ENCODE peak calls at places on chromosomes 4 and X, in six cellular contexts. One of them, this sample, is unnamed.
A peak's percentile ranks its signal among the peaks of the same experiment; 100 is the strongest.

GRCh38 chrX:15674514-15674898 is 9.9 kb upstream of the CLTRN start:
- DNase-seq in mesenchymal stem cell: peak; percentile 95
- DNase-seq in IMR-90: peak; percentile 96
- DNase-seq in neuronal stem cell: peak; percentile 80
- DNase-seq in H1: no peak
- DNase-seq in trophoblast cell: peak; percentile 93
- DNase-seq in this sample: no peak

GRCh38 chr4:47930971-47931804 is 16.8 kb upstream of the NFXL1 start:
- DNase-seq in H1: no peak
- DNase-seq in mesenchymal stem cell: no peak
- DNase-seq in neuronal stem cell: no peak
- DNase-seq in trophoblast cell: no peak
- DNase-seq in IMR-90: peak; percentile 60
- DNase-seq in this sample: no peak

GRCh38 chr4:158046345-158046744 is 126.5 kb downstream of the GASK1B start:
- DNase-seq in trophoblast cell: no peak
- DNase-seq in mesenchymal stem cell: peak; percentile 16
- DNase-seq in IMR-90: no peak
- DNase-seq in H1: no peak
- DNase-seq in neuronal stem cell: no peak
- DNase-seq in this sample: no peak

GRCh38 chrX:34848281-34848680 is 94.3 kb upstream of the FAM47B start:
- DNase-seq in mesenchymal stem cell: no peak
- DNase-seq in neuronal stem cell: no peak
- DNase-seq in H1: no peak
- DNase-seq in trophoblast cell: no peak
- DNase-seq in IMR-90: peak; percentile 66
- DNase-seq in this sample: no peak

GRCh38 chrX:13750204-13750603 is 15.7 kb downstream of the OFD1 start:
- DNase-seq in neuronal stem cell: no peak
- DNase-seq in H1: no peak
- DNase-seq in IMR-90: peak; percentile 48
- DNase-seq in mesenchymal stem cell: peak; percentile 45
- DNase-seq in trophoblast cell: peak; percentile 20
- DNase-seq in this sample: no peak

GRCh38 chrX:136046295-136046894 is 61.2 kb downstream of the SLC9A6 start:
- DNase-seq in mesenchymal stem cell: no peak
- DNase-seq in H1: no peak
- DNase-seq in IMR-90: peak; percentile 53
- DNase-seq in neuronal stem cell: no peak
- DNase-seq in trophoblast cell: no peak
- DNase-seq in this sample: no peak

GRCh38 chr4:140774510-140774909 is 18.3 kb upstream of the TBC1D9 start:
- DNase-seq in H1: no peak
- DNase-seq in neuronal stem cell: no peak
- DNase-seq in trophoblast cell: no peak
- DNase-seq in IMR-90: no peak
- DNase-seq in mesenchymal stem cell: no peak
- DNase-seq in this sample: no peak

GRCh38 chr4:140070369-140070768 is 83.6 kb downstream of the MAML3 start:
- DNase-seq in neuronal stem cell: no peak
- DNase-seq in trophoblast cell: no peak
- DNase-seq in IMR-90: no peak
- DNase-seq in H1: no peak
- DNase-seq in mesenchymal stem cell: no peak
- DNase-seq in this sample: no peak

GRCh38 chr4:183860726-183861125 is 44.4 kb upstream of the STOX2 start:
- DNase-seq in neuronal stem cell: no peak
- DNase-seq in trophoblast cell: no peak
- DNase-seq in IMR-90: no peak
- DNase-seq in H1: no peak
- DNase-seq in mesenchymal stem cell: no peak
- DNase-seq in this sample: no peak

GRCh38 chrX:123803331-123803983 is 56.4 kb upstream of the XIAP start:
- DNase-seq in H1: no peak
- DNase-seq in trophoblast cell: peak; percentile 72
- DNase-seq in mesenchymal stem cell: peak; percentile 93
- DNase-seq in IMR-90: peak; percentile 75
- DNase-seq in neuronal stem cell: peak; percentile 0
- DNase-seq in this sample: no peak

GRCh38 chrX:153379971-153380581 is 21.1 kb downstream of the PNMA6E start:
- DNase-seq in mesenchymal stem cell: peak; percentile 35
- DNase-seq in H1: no peak
- DNase-seq in IMR-90: no peak
- DNase-seq in trophoblast cell: no peak
- DNase-seq in neuronal stem cell: no peak
- DNase-seq in this sample: no peak

GRCh38 chr4:176883681-176884418 is 91.1 kb upstream of the VEGFC start:
- DNase-seq in trophoblast cell: no peak
- DNase-seq in mesenchymal stem cell: peak; percentile 87
- DNase-seq in IMR-90: peak; percentile 88
- DNase-seq in H1: no peak
- DNase-seq in neuronal stem cell: no peak
- DNase-seq in this sample: no peak

GRCh38 chrX:46328133-46328532 is 217.1 kb downstream of the ZNF674 start:
- DNase-seq in trophoblast cell: no peak
- DNase-seq in neuronal stem cell: no peak
- DNase-seq in IMR-90: no peak
- DNase-seq in H1: no peak
- DNase-seq in mesenchymal stem cell: no peak
- DNase-seq in this sample: no peak
- H4K91ac ChIP-seq in trophoblast cell: peak overlapping the region; percentile 89
- H4K91ac ChIP-seq in neuronal stem cell: no peak overlapping the region
- H4K91ac ChIP-seq in IMR-90: no peak overlapping the region
- H4K91ac ChIP-seq in H1: no peak overlapping the region
- H4K91ac ChIP-seq in mesenchymal stem cell: no peak overlapping the region
- H4K91ac ChIP-seq in this sample: no peak overlapping the region

DNA sequence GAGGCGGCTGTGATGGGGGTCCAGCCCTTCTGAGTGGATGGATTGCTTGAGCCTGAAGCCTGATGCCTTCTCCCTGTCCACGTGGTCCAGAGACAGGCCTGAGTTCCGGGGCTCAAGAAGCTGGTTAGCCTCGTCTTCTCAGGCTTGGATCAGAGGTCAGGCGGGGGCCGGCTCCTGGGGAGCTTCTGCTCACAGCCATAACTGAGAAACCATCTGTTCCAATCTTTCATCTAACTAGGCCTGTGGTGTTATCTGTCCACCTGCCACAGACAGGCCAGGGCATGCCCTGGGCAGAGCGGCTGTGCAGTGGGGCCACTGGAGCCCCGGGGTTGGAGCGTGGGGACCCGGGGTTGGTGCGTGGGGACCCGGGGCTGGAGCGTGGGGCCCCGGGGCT is 63.1 kb downstream of the SORCS2 start:
- DNase-seq in IMR-90: no peak
- DNase-seq in mesenchymal stem cell: no peak
- DNase-seq in H1: no peak
- DNase-seq in neuronal stem cell: no peak
- DNase-seq in trophoblast cell: no peak
- DNase-seq in this sample: no peak
- H4K91ac ChIP-seq in IMR-90: no peak overlapping the region
- H4K91ac ChIP-seq in mesenchymal stem cell: no peak overlapping the region
- H4K91ac ChIP-seq in H1: no peak overlapping the region
- H4K91ac ChIP-seq in neuronal stem cell: no peak overlapping the region
- H4K91ac ChIP-seq in trophoblast cell: peak overlapping the region; percentile 81
- H4K91ac ChIP-seq in this sample: no peak overlapping the region

DNA sequence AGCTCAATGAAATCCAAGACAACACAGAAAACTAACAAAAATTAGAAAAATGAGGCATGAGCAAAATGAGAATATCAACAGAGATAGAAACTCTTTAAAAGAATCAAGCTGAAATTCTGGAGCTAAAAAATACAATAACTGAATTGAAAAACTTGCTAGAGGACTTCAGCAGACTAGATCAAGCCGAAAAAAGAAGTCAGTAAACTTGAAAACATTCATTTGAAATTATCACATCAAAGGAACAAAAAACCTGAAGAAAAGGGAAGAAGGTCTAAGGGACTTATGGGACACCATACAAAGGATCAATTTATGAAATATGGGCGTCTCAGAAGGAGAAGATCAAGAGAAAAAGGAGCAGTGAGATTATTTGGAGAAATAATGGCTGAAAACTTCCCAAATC is 131.3 kb downstream of the PTCHD1 start:
- DNase-seq in mesenchymal stem cell: no peak
- DNase-seq in IMR-90: no peak
- DNase-seq in H1: no peak
- DNase-seq in trophoblast cell: no peak
- DNase-seq in neuronal stem cell: no peak
- DNase-seq in this sample: no peak
- H4K91ac ChIP-seq in mesenchymal stem cell: no peak overlapping the region
- H4K91ac ChIP-seq in IMR-90: no peak overlapping the region
- H4K91ac ChIP-seq in H1: no peak overlapping the region
- H4K91ac ChIP-seq in trophoblast cell: no peak overlapping the region
- H4K91ac ChIP-seq in neuronal stem cell: no peak overlapping the region
- H4K91ac ChIP-seq in this sample: no peak overlapping the region

DNA sequence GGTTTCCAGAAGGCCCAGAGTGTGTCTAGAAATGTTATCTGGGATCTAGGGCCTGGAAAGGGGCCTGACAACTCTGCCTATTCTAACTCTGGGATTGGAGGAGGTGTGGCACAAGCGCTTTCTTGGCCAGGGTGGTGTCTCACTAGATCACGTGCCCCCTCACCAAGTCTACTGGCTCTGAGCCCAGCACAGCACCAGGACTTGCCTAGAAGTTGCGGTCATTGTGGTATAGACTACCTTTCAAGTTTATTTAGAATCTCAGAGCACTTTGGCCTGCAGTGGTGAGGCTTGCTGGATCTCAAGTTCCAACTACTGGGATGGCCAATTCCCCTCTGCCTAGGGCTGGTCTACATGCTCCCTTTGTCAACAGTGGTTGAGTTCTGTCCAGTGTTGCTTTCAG is 223.3 kb upstream of the MAGEB2 start:
- DNase-seq in H1: no peak
- DNase-seq in IMR-90: no peak
- DNase-seq in neuronal stem cell: no peak
- DNase-seq in trophoblast cell: no peak
- DNase-seq in mesenchymal stem cell: no peak
- DNase-seq in this sample: no peak
- H4K91ac ChIP-seq in H1: no peak overlapping the region
- H4K91ac ChIP-seq in IMR-90: no peak overlapping the region
- H4K91ac ChIP-seq in neuronal stem cell: no peak overlapping the region
- H4K91ac ChIP-seq in trophoblast cell: no peak overlapping the region
- H4K91ac ChIP-seq in mesenchymal stem cell: no peak overlapping the region
- H4K91ac ChIP-seq in this sample: no peak overlapping the region

GRCh38 chrX:69615323-69615722 is 590 bp upstream of the EDA start:
- DNase-seq in neuronal stem cell: no peak
- DNase-seq in trophoblast cell: no peak
- DNase-seq in H1: no peak
- DNase-seq in mesenchymal stem cell: no peak
- DNase-seq in IMR-90: no peak
- DNase-seq in this sample: peak; percentile 50

GRCh38 chrX:69614896-69615295 is 1.0 kb upstream of the EDA start:
- DNase-seq in IMR-90: no peak
- DNase-seq in H1: no peak
- DNase-seq in neuronal stem cell: no peak
- DNase-seq in trophoblast cell: no peak
- DNase-seq in mesenchymal stem cell: no peak
- DNase-seq in this sample: no peak

GRCh38 chrX:69618803-69619202 is 2.9 kb downstream of the EDA start:
- DNase-seq in mesenchymal stem cell: peak; percentile 3
- DNase-seq in H1: no peak
- DNase-seq in neuronal stem cell: no peak
- DNase-seq in trophoblast cell: no peak
- DNase-seq in IMR-90: peak; percentile 2
- DNase-seq in this sample: no peak

GRCh38 chrX:69615779-69616519 is at the start of gene EDA:
- DNase-seq in trophoblast cell: peak; percentile 71
- DNase-seq in IMR-90: peak; percentile 34
- DNase-seq in H1: peak; percentile 57
- DNase-seq in mesenchymal stem cell: peak; percentile 45
- DNase-seq in neuronal stem cell: peak; percentile 87
- DNase-seq in this sample: peak; percentile 93

DNA sequence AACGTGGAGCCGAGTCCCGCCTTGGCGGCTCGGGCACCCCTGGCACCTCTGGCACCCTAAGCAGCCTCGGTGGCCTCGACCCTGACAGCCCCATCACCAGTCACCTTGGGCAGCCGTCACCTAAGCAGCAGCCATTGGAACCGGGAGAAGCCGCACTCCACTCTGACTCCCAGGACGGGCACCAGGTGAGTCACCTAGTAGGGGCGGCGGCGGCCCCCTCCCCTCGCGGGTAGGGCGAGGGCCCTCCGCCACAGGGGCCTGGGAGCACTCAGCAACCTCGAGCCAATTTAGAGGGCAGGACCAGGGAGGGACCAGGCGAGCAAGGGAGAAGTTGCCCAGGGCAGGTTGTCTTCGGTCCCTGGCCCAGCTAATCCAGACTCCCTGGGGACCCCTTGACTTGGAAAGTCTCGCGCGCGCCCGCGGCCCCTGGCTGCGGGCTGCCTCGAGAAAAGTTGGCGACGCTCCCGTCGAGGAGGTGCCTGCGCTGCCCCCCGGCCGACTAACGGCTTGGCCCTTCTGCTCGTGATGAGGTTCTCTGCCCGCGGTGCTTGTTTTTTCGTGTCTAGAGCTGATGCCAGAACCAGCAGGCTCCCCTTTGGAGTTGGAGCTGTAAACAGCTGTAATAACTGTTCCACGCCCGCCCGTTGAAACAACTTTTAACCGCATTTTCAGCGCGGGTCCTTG is 749 bp downstream of the EDA start:
- DNase-seq in neuronal stem cell: no peak
- DNase-seq in mesenchymal stem cell: no peak
- DNase-seq in trophoblast cell: no peak
- DNase-seq in IMR-90: no peak
- DNase-seq in H1: no peak
- DNase-seq in this sample: peak; percentile 36
- H4K91ac ChIP-seq in neuronal stem cell: no peak overlapping the region
- H4K91ac ChIP-seq in mesenchymal stem cell: no peak overlapping the region
- H4K91ac ChIP-seq in trophoblast cell: no peak overlapping the region
- H4K91ac ChIP-seq in IMR-90: no peak overlapping the region
- H4K91ac ChIP-seq in H1: no peak overlapping the region
- H4K91ac ChIP-seq in this sample: no peak overlapping the region

GRCh38 chr4:128380306-128380705 is 92.7 kb upstream of the PGRMC2 start:
- DNase-seq in trophoblast cell: no peak
- DNase-seq in neuronal stem cell: no peak
- DNase-seq in IMR-90: no peak
- DNase-seq in mesenchymal stem cell: no peak
- DNase-seq in H1: no peak
- DNase-seq in this sample: no peak

GRCh38 chr4:128376958-128377357 is 89.3 kb upstream of the PGRMC2 start:
- DNase-seq in trophoblast cell: no peak
- DNase-seq in neuronal stem cell: no peak
- DNase-seq in IMR-90: no peak
- DNase-seq in H1: no peak
- DNase-seq in mesenchymal stem cell: no peak
- DNase-seq in this sample: no peak

GRCh38 chr4:128381748-128382559 is 94.3 kb upstream of the PGRMC2 start:
- DNase-seq in mesenchymal stem cell: no peak
- DNase-seq in trophoblast cell: no peak
- DNase-seq in IMR-90: no peak
- DNase-seq in H1: no peak
- DNase-seq in neuronal stem cell: no peak
- DNase-seq in this sample: no peak

GRCh38 chr4:128378668-128379067 is 91.1 kb upstream of the PGRMC2 start:
- DNase-seq in mesenchymal stem cell: peak; percentile 44
- DNase-seq in IMR-90: no peak
- DNase-seq in H1: no peak
- DNase-seq in trophoblast cell: no peak
- DNase-seq in neuronal stem cell: no peak
- DNase-seq in this sample: no peak

GRCh38 chr4:128379860-128380259 is 92.2 kb upstream of the PGRMC2 start:
- DNase-seq in neuronal stem cell: no peak
- DNase-seq in IMR-90: peak; percentile 49
- DNase-seq in H1: no peak
- DNase-seq in trophoblast cell: no peak
- DNase-seq in mesenchymal stem cell: peak; percentile 40
- DNase-seq in this sample: peak; percentile 52
- H4K91ac ChIP-seq in neuronal stem cell: no peak overlapping the region
- H4K91ac ChIP-seq in IMR-90: peak overlapping the region; percentile 52
- H4K91ac ChIP-seq in H1: no peak overlapping the region
- H4K91ac ChIP-seq in trophoblast cell: peak overlapping the region; percentile 41
- H4K91ac ChIP-seq in mesenchymal stem cell: no peak overlapping the region
- H4K91ac ChIP-seq in this sample: no peak overlapping the region

This sample was measured in H9.